ENCODE peak calls at places on chromosomes 13 and 19, in four cellular contexts. Q, X, E and W are unnamed samples.

GRCh38 chr13:43804461-43805070 is 17.8 kb upstream of the ENOX1 start:
- DNase-seq in X (peak), E (no peak), Q (peak), W (peak)

GRCh38 chr19:23855676-23856075 is 59.0 kb upstream of the ZNF726 start:
- DNase-seq in X (no peak), E (no peak), Q (no peak), W (no peak)

GRCh38 chr13:84025828-84026227 is 143.6 kb upstream of the SLITRK1 start:
- DNase-seq in Q (no peak), X (no peak), E (no peak), W (no peak)

GRCh38 chr19:40695881-40696280 is 5.4 kb upstream of the NUMBL start:
- DNase-seq in Q (no peak), E (no peak), X (no peak), W (no peak)

GRCh38 chr13:95217920-95218830 is 83.1 kb downstream of the ABCC4 start:
- DNase-seq in E (no peak), Q (no peak), X (no peak), W (peak)

GRCh38 chr19:47028372-47028672 is 8.7 kb downstream of the NPAS1 start:
- DNase-seq in E (no peak), Q (no peak), X (no peak), W (no peak)

GRCh38 chr13:113860579-113861432 is 3.1 kb downstream of the GAS6 start:
- DNase-seq in Q (peak), E (no peak), X (peak), W (no peak)

GRCh38 chr19:10126213-10126639 is 6.5 kb upstream of the EIF3G start:
- DNase-seq in X (no peak), E (no peak), Q (no peak), W (no peak)

GRCh38 chr19:13095934-13096890 is 6.4 kb downstream of the LYL1 start:
- DNase-seq in E (no peak), X (no peak), Q (no peak), W (no peak)

GRCh38 chr19:33287438-33287837 is 14.9 kb downstream of the CEBPA start:
- DNase-seq in X (no peak), Q (no peak), E (no peak), W (no peak)

GRCh38 chr19:2578391-2578826 is 102.5 kb downstream of the GADD45B start:
- DNase-seq in E (no peak), Q (no peak), X (peak), W (peak)

GRCh38 chr13:99690426-99691189 is 189.3 kb downstream of the TM9SF2 start:
- DNase-seq in E (no peak), X (no peak), Q (no peak), W (no peak)

GRCh38 chr13:28493740-28494536 is 990 bp downstream of the FLT1 start:
- DNase-seq in Q (no peak), E (no peak), X (no peak), W (no peak)

GRCh38 chr13:103178986-103179695 is 112.9 kb upstream of the SLC10A2 start:
- DNase-seq in X (no peak), E (no peak), Q (no peak), W (no peak)